ENCODE peak calls at places on chromosomes 7 and 10, in nine cellular contexts. F is OCI-LY7; L is aorta; K is hepatocyte; N is mesendoderm; V is adrenal gland; R is CD4-positive, alpha-beta memory T cell; Q is IMR-90; M is heart left ventricle. D is an unnamed sample. For H3K4me1, the result is how much of the 10 kb centered on the place peaks cover.

GRCh38 chr10:46282460-46283216 is 4.2 kb upstream of the ANTXRL start:
- DNase-seq in M (peak), Q (peak), L (peak), F (no peak), R (peak), K (peak), V (peak), N (peak), D (peak)

GRCh38 chr10:13587367-13587766 is 602 bp downstream of the PRPF18 start:
- DNase-seq in N (peak), R (no peak), L (no peak), F (peak), V (peak), Q (no peak), K (peak), M (no peak), D (peak)

GRCh38 chr7:18320971-18321567 is 174.5 kb upstream of the HDAC9 start:
- DNase-seq in V (no peak), R (peak), K (peak), N (peak), F (peak), Q (peak), M (no peak), L (no peak), D (no peak)

GRCh38 chr7:116924741-116925140 is 28.6 kb upstream of the ST7 start:
- DNase-seq in V (no peak), Q (peak), K (no peak), M (no peak), N (no peak), F (no peak), R (no peak), L (no peak), D (no peak)

GRCh38 chr7:40297741-40298311 is 163.0 kb downstream of the SUGCT start:
- DNase-seq in V (no peak), N (no peak), F (no peak), R (no peak), K (no peak), L (no peak), M (no peak), Q (peak), D (no peak)

GRCh38 chr7:45636733-45637132 is 62.6 kb downstream of the ADCY1 start:
- DNase-seq in M (no peak), V (no peak), R (no peak), K (no peak), N (no peak), L (no peak), F (no peak), Q (no peak), D (no peak)

GRCh38 chr7:22445871-22446270 is 54.1 kb downstream of the STEAP1B start:
- DNase-seq in F (peak), N (no peak), K (no peak), Q (no peak), M (no peak), R (no peak), V (no peak), L (no peak), D (no peak)

GRCh38 chr7:13257661-13258060 is 570.2 kb downstream of the ARL4A start:
- DNase-seq in R (no peak), M (no peak), F (no peak), N (no peak), K (no peak), V (no peak), L (no peak), Q (no peak), D (no peak)

GRCh38 chr7:146683439-146683838 is 566.8 kb downstream of the CNTNAP2 start:
- DNase-seq in M (no peak), L (no peak), R (no peak), K (no peak), Q (no peak), N (no peak), V (no peak), F (no peak), D (no peak)

GRCh38 chr7:149569025-149569725 is 71.6 kb upstream of the ZNF746 start:
- DNase-seq in M (no peak), K (peak), Q (peak), F (peak), V (no peak), L (no peak), R (no peak), N (peak), D (no peak)

GRCh38 chr10:80659284-80659683 is 121.6 kb downstream of the SH2D4B start:
- DNase-seq in N (no peak), V (no peak), Q (no peak), M (no peak), R (no peak), F (no peak), K (no peak), L (no peak), D (no peak)

GRCh38 chr10:98028168-98028770 is 2.2 kb downstream of the CRTAC1 start:
- DNase-seq in R (peak), L (peak), Q (peak), N (peak), K (peak), M (peak), F (peak), V (peak), D (no peak)

GRCh38 chr7:123431075-123431614 is 103.2 kb downstream of the IQUB start:
- DNase-seq in K (no peak), Q (no peak), R (no peak), V (no peak), F (no peak), L (no peak), M (no peak), N (peak), D (no peak)

GRCh38 chr7:98991141-98991540 is 112.8 kb downstream of the TRRAP start:
- DNase-seq in L (no peak), Q (no peak), F (no peak), K (no peak), R (no peak), N (no peak), M (no peak), V (no peak), D (no peak)

GRCh38 chr7:142381727-142382409 is 124.0 kb upstream of the PRSS58 start:
- DNase-seq in V (no peak), N (no peak), K (no peak), R (no peak), F (no peak), M (no peak), L (no peak), Q (no peak), D (peak)

GRCh38 chr10:49597426-49598163 is 12.5 kb upstream of the SLC18A3 start:
- DNase-seq in M (no peak), Q (no peak), F (no peak), L (no peak), N (no peak), K (no peak), V (no peak), R (no peak), D (no peak)

GRCh38 chr7:112056409-112056808 is 149.8 kb downstream of the DOCK4 start:
- DNase-seq in L (no peak), R (no peak), M (no peak), K (peak), V (no peak), Q (peak), F (no peak), N (no peak), D (no peak)

GRCh38 chr10:86403183-86403797 is 36.7 kb upstream of the GRID1 start:
- DNase-seq in F (no peak), L (no peak), R (no peak), Q (no peak), V (no peak), K (no peak), N (no peak), M (no peak), D (no peak)

GRCh38 chr10:110304780-110305421 is at the start of gene SMNDC1:
- DNase-seq in Q (peak), L (peak), K (peak), R (peak), V (peak), N (peak), M (peak), F (peak), D (peak)

GRCh38 chr7:93337047-93337446 is 104.9 kb downstream of the VPS50 start:
- DNase-seq in Q (no peak), R (no peak), N (peak), L (no peak), V (no peak), F (no peak), M (no peak), K (no peak), D (no peak)

GRCh38 chr7:155206286-155207020 is 91.2 kb upstream of the INSIG1 start:
- DNase-seq in L (peak), K (no peak), N (no peak), Q (peak), R (peak), F (peak), V (peak), M (peak), D (no peak)

GRCh38 chr7:147096629-147097028 is 980.0 kb downstream of the CNTNAP2 start:
- DNase-seq in K (no peak), M (no peak), L (no peak), N (no peak), F (peak), R (no peak), V (no peak), Q (no peak), D (no peak)

GRCh38 chr10:98167191-98167590 is 32.7 kb downstream of the R3HCC1L start:
- DNase-seq in K (no peak), Q (no peak), R (no peak), V (no peak), F (peak), L (no peak), N (no peak), M (no peak), D (no peak)

GRCh38 chr10:22697799-22698198 is 16.6 kb downstream of the PIP4K2A start:
- DNase-seq in K (no peak), Q (no peak), F (no peak), L (no peak), N (no peak), V (no peak), R (no peak), M (no peak), D (no peak)

GRCh38 chr10:127576751-127577161 is 27.6 kb downstream of the NPS start:
- DNase-seq in V (no peak), K (no peak), Q (no peak), L (no peak), N (no peak), M (peak), R (no peak), F (no peak), D (no peak)

GRCh38 chr7:132066776-132067175 is 509.5 kb downstream of the PLXNA4 start:
- DNase-seq in V (no peak), N (no peak), M (peak), L (peak), K (peak), R (no peak), Q (peak), F (no peak), D (no peak)

GRCh38 chr7:50791921-50792341 is 9.2 kb upstream of the GRB10 start:
- DNase-seq in N (peak), M (no peak), F (no peak), V (no peak), L (no peak), Q (peak), R (no peak), K (peak), D (no peak)

GRCh38 chr10:69382382-69383117 is 34.2 kb downstream of the TACR2 start:
- DNase-seq in L (no peak), Q (peak), R (no peak), M (no peak), N (no peak), F (no peak), V (no peak), K (no peak), D (no peak)

GRCh38 chr10:84140036-84140379 is 699 bp downstream of the GHITM start:
- DNase-seq in M (no peak), Q (peak), F (peak), N (peak), V (peak), R (no peak), K (peak), L (no peak), D (no peak)

GRCh38 chr7:3043544-3044395 is at the start of gene CARD11:
- DNase-seq in M (no peak), V (no peak), L (no peak), N (peak), F (peak), K (peak), R (peak), Q (no peak), D (no peak)

GRCh38 chr10:120656121-120656520 is 195.0 kb upstream of the WDR11 start:
- DNase-seq in F (no peak), M (no peak), Q (no peak), L (no peak), K (no peak), N (no peak), R (no peak), V (no peak), D (no peak)

GRCh38 chr7:84981038-84981601 is 205.7 kb downstream of the SEMA3D start:
- DNase-seq in K (no peak), N (no peak), R (no peak), M (no peak), F (no peak), Q (no peak), V (no peak), L (no peak), D (no peak)

GRCh38 chr10:80829151-80829550 is 291.4 kb downstream of the SH2D4B start:
- DNase-seq in V (no peak), K (no peak), R (no peak), M (no peak), Q (no peak), L (no peak), N (no peak), F (no peak), D (no peak)

GRCh38 chr10:110081914-110082313 is 74.1 kb downstream of the ADD3 start:
- DNase-seq in L (peak), N (peak), Q (no peak), F (no peak), R (no peak), V (no peak), M (peak), K (no peak), D (no peak)

GRCh38 chr10:71228875-71229720 is 16.7 kb downstream of the UNC5B start:
- DNase-seq in L (no peak), Q (no peak), V (no peak), R (no peak), M (no peak), F (no peak), N (peak), K (no peak), D (peak)

GRCh38 chr10:30736685-30737232 is 107.2 kb upstream of the LYZL2 start:
- DNase-seq in L (peak), V (no peak), Q (peak), N (peak), F (no peak), R (no peak), M (no peak), K (peak), D (no peak)

GRCh38 chr10:11358923-11359560 is 252.4 kb downstream of the USP6NL start:
- DNase-seq in Q (no peak), L (no peak), F (no peak), K (no peak), R (no peak), M (no peak), N (no peak), V (no peak), D (no peak)

DNA sequence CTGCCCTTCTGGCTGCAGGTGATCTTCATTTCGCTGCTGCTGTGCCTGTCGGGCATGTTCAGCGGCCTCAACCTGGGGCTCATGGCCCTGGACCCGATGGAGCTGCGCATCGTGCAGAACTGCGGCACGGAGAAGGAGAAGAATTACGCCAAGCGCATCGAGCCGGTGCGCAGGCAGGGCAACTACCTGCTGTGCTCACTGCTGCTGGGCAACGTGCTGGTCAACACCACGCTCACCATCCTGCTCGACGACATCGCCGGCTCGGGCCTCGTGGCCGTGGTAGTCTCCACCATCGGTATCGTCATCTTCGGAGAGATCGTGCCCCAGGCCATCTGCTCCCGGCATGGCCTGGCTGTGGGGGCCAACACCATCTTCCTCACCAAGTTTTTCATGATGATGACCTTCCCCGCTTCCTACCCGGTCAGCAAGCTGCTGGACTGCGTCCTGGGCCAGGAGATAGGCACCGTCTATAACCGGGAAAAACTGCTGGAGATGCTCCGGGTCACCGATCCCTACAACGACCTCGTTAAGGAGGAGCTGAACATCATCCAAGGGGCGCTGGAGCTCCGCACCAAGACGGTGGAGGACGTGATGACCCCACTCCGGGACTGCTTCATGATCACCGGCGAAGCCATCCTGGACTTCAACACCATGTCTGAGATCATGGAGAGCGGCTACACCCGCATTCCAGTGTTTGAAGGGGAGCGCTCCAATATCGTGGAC is 1.3 kb downstream of the CNNM2 start:
- DNase-seq in M (no peak), Q (peak), F (no peak), N (peak), L (peak), V (peak), K (peak), R (no peak), D (peak)
- H3K4me1 ChIP-seq in M (under half), Q (under half), F (under half), N (under half), L (under half), V (half or more), K (under half), R (half or more), D (under half)

GRCh38 chr10:26064106-26064505 is 130.1 kb downstream of the MYO3A start:
- DNase-seq in K (no peak), Q (no peak), M (no peak), L (no peak), R (no peak), N (peak), V (no peak), F (no peak), D (no peak)
- H3K4me3 ChIP-seq in K (no peak), Q (no peak), M (no peak), L (no peak), R (no peak), N (no peak), V (no peak), F (no peak), D (no peak)

GRCh38 chr7:832968-833424 is 720 bp downstream of the SUN1 start:
- DNase-seq in K (no peak), M (no peak), Q (no peak), N (no peak), L (no peak), R (no peak), V (no peak), F (no peak), D (peak)
- H3K4me1 ChIP-seq in K (under half), M (half or more), Q (under half), N (under half), L (under half), R (under half), V (under half), F (under half), D (under half)

GRCh38 chr10:133164816-133165555 is 5.0 kb downstream of the KNDC1 start:
- DNase-seq in L (peak), N (no peak), V (no peak), M (no peak), F (no peak), R (no peak), K (no peak), Q (no peak), D (no peak)
- H3K4me3 ChIP-seq in L (no peak), N (no peak), V (no peak), M (no peak), F (no peak), R (no peak), K (no peak), Q (no peak), D (no peak)

GRCh38 chr10:131905603-131906268 is 4.9 kb downstream of the PPP2R2D start:
- DNase-seq in V (no peak), Q (no peak), M (no peak), R (no peak), N (no peak), F (no peak), K (no peak), L (no peak), D (peak)
- H3K4me1 ChIP-seq in V (half or more), Q (under half), M (half or more), R (half or more), N (under half), F (under half), K (under half), L (under half), D (under half)

DNA sequence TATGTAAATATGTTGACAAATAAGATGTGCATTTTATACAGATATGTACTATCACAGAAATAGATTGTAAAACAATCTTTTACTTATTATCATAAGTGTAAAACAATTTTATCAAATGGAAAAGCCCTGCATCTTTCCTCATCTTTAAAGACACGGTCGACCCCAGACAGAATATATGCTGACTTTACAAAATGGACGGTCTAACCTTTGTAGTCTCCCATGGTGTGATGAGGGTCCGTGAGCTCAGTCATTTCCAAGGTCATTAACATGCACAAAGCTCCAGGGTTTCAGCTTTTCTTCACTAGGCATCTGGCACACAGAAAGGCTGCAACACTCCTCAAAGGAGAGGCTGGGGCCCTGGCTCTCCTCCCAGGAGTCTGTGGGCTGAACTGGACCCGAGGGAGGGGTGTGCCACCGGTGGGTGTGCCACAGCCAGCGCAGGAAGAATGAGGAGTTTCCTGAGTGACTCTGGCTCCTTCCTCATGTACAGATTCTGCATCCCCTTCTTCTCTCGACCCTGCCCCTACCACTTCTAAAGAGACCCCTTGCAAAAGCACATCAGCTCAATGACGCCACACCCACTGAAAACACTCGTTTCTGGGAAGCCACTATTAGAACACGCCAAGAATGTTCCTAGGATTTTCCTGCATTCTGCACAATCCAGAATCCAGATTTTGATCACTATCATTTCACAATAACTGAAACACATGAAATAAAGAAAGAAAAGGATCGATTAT is 26.2 kb upstream of the ABLIM1 start:
- DNase-seq in N (no peak), K (peak), Q (peak), L (peak), M (peak), F (no peak), R (no peak), V (no peak), D (peak)
- H3K4me3 ChIP-seq in N (no peak), K (no peak), Q (no peak), L (no peak), M (peak), F (no peak), R (no peak), V (no peak), D (peak)

GRCh38 chr10:79131730-79132644 is 63.2 kb downstream of the ZMIZ1 start:
- DNase-seq in M (no peak), L (no peak), Q (no peak), R (no peak), N (no peak), V (no peak), K (no peak), F (peak), D (no peak)
- H3K4me1 ChIP-seq in M (half or more), L (under half), Q (half or more), R (under half), N (under half), V (half or more), K (half or more), F (half or more), D (under half)

DNA sequence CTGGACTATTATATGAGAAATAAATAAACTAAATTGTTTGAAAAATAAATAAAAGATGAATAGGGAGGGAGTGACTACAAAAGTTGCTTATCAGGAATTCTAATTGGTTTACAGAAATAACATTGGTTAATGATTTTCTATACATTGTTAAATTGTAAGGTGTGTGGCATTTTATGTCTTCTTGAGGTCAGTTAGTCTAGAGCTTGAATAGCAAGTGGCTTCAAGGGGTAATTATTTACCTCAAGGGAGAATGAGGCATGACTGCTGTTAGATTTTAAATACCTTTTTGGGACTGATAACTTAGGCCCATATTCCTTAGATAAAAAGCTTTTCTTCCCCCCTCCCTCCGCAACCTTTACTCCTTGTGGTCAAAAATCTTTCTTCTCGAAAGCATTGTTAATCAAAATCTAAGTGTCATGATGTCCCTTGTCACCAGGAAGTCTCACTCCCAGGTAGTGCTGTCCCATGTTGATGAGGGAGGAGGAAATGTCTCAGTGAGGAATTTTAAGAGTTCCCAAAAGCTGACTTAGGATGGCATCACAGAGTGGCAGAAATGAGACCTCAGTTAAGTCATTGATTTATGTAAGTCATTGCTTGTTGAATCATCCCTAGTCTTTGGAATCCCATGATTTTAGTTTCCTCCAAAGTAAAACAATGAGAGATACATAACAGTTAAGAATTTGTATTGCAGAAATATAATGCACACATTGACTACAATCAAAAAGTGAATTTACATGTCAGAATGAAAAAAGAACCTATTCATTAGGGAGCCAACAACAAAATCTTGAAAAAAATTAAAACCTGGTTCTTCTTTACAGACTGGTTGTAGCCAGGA is 71.5 kb downstream of the MAPK8 start:
- DNase-seq in M (no peak), N (no peak), R (no peak), L (no peak), K (no peak), V (no peak), Q (peak), F (no peak), D (no peak)
- H3K4me3 ChIP-seq in M (no peak), N (no peak), R (no peak), L (no peak), K (no peak), V (no peak), Q (no peak), F (no peak), D (no peak)